ENCODE peak calls at places on chromosomes 3 and 15, in six cellular contexts. M is IMR-90, C is A549, W is GM12878, I is K562, D is HepG2. F is an unnamed sample.

GRCh38 chr3:41450416-41451231 is 251.3 kb downstream of the CTNNB1 start:
- DNase-seq in M (no peak), C (no peak), W (no peak), I (no peak), D (no peak), F (peak)

GRCh38 chr3:56410576-56410975 is 57.7 kb downstream of the ERC2 start:
- DNase-seq in M (no peak), C (no peak), W (no peak), I (no peak), D (no peak), F (no peak)

GRCh38 chr15:67157779-67158366 is 92.5 kb downstream of the SMAD3 start:
- DNase-seq in M (no peak), C (no peak), W (no peak), I (no peak), D (no peak), F (no peak)

GRCh38 chr15:83065431-83065830 is 1.6 kb downstream of the BTBD1 start:
- DNase-seq in M (no peak), C (no peak), W (no peak), I (no peak), D (no peak), F (no peak)

GRCh38 chr3:102827386-102827785 is 392.6 kb downstream of the ZPLD1 start:
- DNase-seq in M (no peak), C (no peak), W (no peak), I (no peak), D (no peak), F (no peak)

GRCh38 chr15:94263341-94264273 is 32.2 kb downstream of the MCTP2 start:
- DNase-seq in M (peak), C (no peak), W (peak), I (no peak), D (no peak), F (no peak)

GRCh38 chr15:96585634-96586386 is 255.3 kb downstream of the NR2F2 start:
- DNase-seq in M (peak), C (no peak), W (no peak), I (no peak), D (no peak), F (no peak)

GRCh38 chr3:164387236-164387635 is 691.1 kb downstream of the SI start:
- DNase-seq in M (no peak), C (no peak), W (no peak), I (no peak), D (no peak), F (no peak)

GRCh38 chr15:22979699-22980188 is 424 bp downstream of the CYFIP1 start:
- DNase-seq in M (peak), C (peak), W (no peak), I (no peak), D (no peak), F (peak)

GRCh38 chr15:65675551-65675950 is 53.8 kb downstream of the SLC24A1 start:
- DNase-seq in M (no peak), C (no peak), W (no peak), I (no peak), D (no peak), F (no peak)

GRCh38 chr3:126287536-126288181 is 69.5 kb downstream of the KLF15 start:
- DNase-seq in M (peak), C (no peak), W (no peak), I (no peak), D (peak), F (peak)

GRCh38 chr3:45595364-45596154 is 1.0 kb downstream of the LIMD1 start:
- DNase-seq in M (no peak), C (no peak), W (no peak), I (no peak), D (no peak), F (no peak)

GRCh38 chr3:88003115-88003755 is 55.6 kb downstream of the CGGBP1 start:
- DNase-seq in M (peak), C (peak), W (no peak), I (peak), D (peak), F (peak)
- TF ChIP-seq BHLHE40 in M (no peak), C (no peak), W (no peak), I (no peak), D (no peak), F (no peak)

GRCh38 chr3:182592747-182593146 is 200.6 kb upstream of the ATP11B start:
- DNase-seq in M (no peak), C (no peak), W (no peak), I (no peak), D (no peak), F (no peak)

GRCh38 chr3:182601597-182601996 is 191.7 kb upstream of the ATP11B start:
- DNase-seq in M (no peak), C (no peak), W (no peak), I (no peak), D (no peak), F (no peak)

GRCh38 chr3:182597621-182598041 is 195.7 kb upstream of the ATP11B start:
- DNase-seq in M (no peak), C (no peak), W (no peak), I (no peak), D (no peak), F (no peak)

GRCh38 chr3:182596673-182597410 is 196.5 kb upstream of the ATP11B start:
- DNase-seq in M (no peak), C (no peak), W (no peak), I (no peak), D (no peak), F (no peak)
- TF ChIP-seq BHLHE40 in M (no peak), C (no peak), W (no peak), I (no peak), D (no peak), F (no peak)

GRCh38 chr3:106160396-106160795 is 291.6 kb upstream of the CBLB start:
- DNase-seq in M (no peak), C (no peak), W (no peak), I (no peak), D (no peak), F (no peak)

GRCh38 chr3:106161236-106161635 is 292.4 kb upstream of the CBLB start:
- DNase-seq in M (no peak), C (no peak), W (no peak), I (no peak), D (no peak), F (no peak)

GRCh38 chr3:106157411-106157810 is 288.6 kb upstream of the CBLB start:
- DNase-seq in M (no peak), C (no peak), W (no peak), I (no peak), D (no peak), F (no peak)
- TF ChIP-seq BHLHE40 in M (no peak), C (no peak), W (no peak), I (no peak), D (no peak), F (no peak)

GRCh38 chr3:13111173-13111873 is 38.1 kb upstream of the IQSEC1 start:
- DNase-seq in M (no peak), C (no peak), W (no peak), I (no peak), D (no peak), F (no peak)
- TF ChIP-seq BHLHE40 in M (no peak), C (no peak), W (no peak), I (no peak), D (no peak), F (no peak)

F was measured in HEK293T.